ENCODE peak calls at places on chromosomes 13 and 19, in ten cellular contexts. One of them, this sample, is unnamed.

GRCh38 chr19:912181-913079 is 589 bp downstream of the R3HDM4 start:
- DNase-seq in ACHN: no peak
- DNase-seq in naive thymus-derived CD8-positive, alpha-beta T cell: peak
- DNase-seq in T-helper 1 cell: no peak
- DNase-seq in osteoblast: peak
- DNase-seq in stimulated activated CD8-positive, alpha-beta memory T cell treated with anti-CD3 and anti-CD28 coated beads, Interleukin-15, amount 100 ng/mL, for 48 hours: no peak
- DNase-seq in Right ventricle myocardium superior: no peak
- DNase-seq in GM03348: peak
- DNase-seq in COR-L47: no peak
- DNase-seq in progenitor cell of endocrine pancreas: no peak
- DNase-seq in this sample: peak

GRCh38 chr19:571127-571974 is 1.0 kb upstream of the BSG start:
- DNase-seq in naive thymus-derived CD8-positive, alpha-beta T cell: peak
- DNase-seq in osteoblast: peak
- DNase-seq in progenitor cell of endocrine pancreas: no peak
- DNase-seq in COR-L47: peak
- DNase-seq in T-helper 1 cell: peak
- DNase-seq in Right ventricle myocardium superior: peak
- DNase-seq in stimulated activated CD8-positive, alpha-beta memory T cell treated with anti-CD3 and anti-CD28 coated beads, Interleukin-15, amount 100 ng/mL, for 48 hours: peak
- DNase-seq in ACHN: peak
- DNase-seq in GM03348: peak
- DNase-seq in this sample: no peak

GRCh38 chr19:2532252-2533071 is 56.5 kb downstream of the GADD45B start:
- DNase-seq in naive thymus-derived CD8-positive, alpha-beta T cell: no peak
- DNase-seq in osteoblast: peak
- DNase-seq in COR-L47: no peak
- DNase-seq in progenitor cell of endocrine pancreas: no peak
- DNase-seq in ACHN: no peak
- DNase-seq in stimulated activated CD8-positive, alpha-beta memory T cell treated with anti-CD3 and anti-CD28 coated beads, Interleukin-15, amount 100 ng/mL, for 48 hours: no peak
- DNase-seq in Right ventricle myocardium superior: no peak
- DNase-seq in T-helper 1 cell: no peak
- DNase-seq in GM03348: peak
- DNase-seq in this sample: no peak

GRCh38 chr13:45393941-45394570 is 24.1 kb downstream of the SLC25A30 start:
- DNase-seq in progenitor cell of endocrine pancreas: peak
- DNase-seq in Right ventricle myocardium superior: no peak
- DNase-seq in naive thymus-derived CD8-positive, alpha-beta T cell: peak
- DNase-seq in GM03348: peak
- DNase-seq in COR-L47: peak
- DNase-seq in T-helper 1 cell: peak
- DNase-seq in stimulated activated CD8-positive, alpha-beta memory T cell treated with anti-CD3 and anti-CD28 coated beads, Interleukin-15, amount 100 ng/mL, for 48 hours: no peak
- DNase-seq in osteoblast: peak
- DNase-seq in ACHN: peak
- DNase-seq in this sample: no peak

GRCh38 chr19:45468159-45468651 is 409 bp downstream of the FOSB start:
- DNase-seq in ACHN: no peak
- DNase-seq in Right ventricle myocardium superior: peak
- DNase-seq in naive thymus-derived CD8-positive, alpha-beta T cell: peak
- DNase-seq in T-helper 1 cell: peak
- DNase-seq in osteoblast: peak
- DNase-seq in GM03348: no peak
- DNase-seq in stimulated activated CD8-positive, alpha-beta memory T cell treated with anti-CD3 and anti-CD28 coated beads, Interleukin-15, amount 100 ng/mL, for 48 hours: no peak
- DNase-seq in progenitor cell of endocrine pancreas: no peak
- DNase-seq in COR-L47: no peak
- DNase-seq in this sample: peak

GRCh38 chr19:6213266-6213595 is 66.5 kb downstream of the MLLT1 start:
- DNase-seq in progenitor cell of endocrine pancreas: no peak
- DNase-seq in osteoblast: peak
- DNase-seq in GM03348: no peak
- DNase-seq in COR-L47: no peak
- DNase-seq in T-helper 1 cell: no peak
- DNase-seq in ACHN: no peak
- DNase-seq in Right ventricle myocardium superior: peak
- DNase-seq in naive thymus-derived CD8-positive, alpha-beta T cell: no peak
- DNase-seq in stimulated activated CD8-positive, alpha-beta memory T cell treated with anti-CD3 and anti-CD28 coated beads, Interleukin-15, amount 100 ng/mL, for 48 hours: no peak
- DNase-seq in this sample: no peak

GRCh38 chr13:27504126-27504525 is 53.8 kb upstream of the MTIF3 start:
- DNase-seq in naive thymus-derived CD8-positive, alpha-beta T cell: no peak
- DNase-seq in COR-L47: no peak
- DNase-seq in T-helper 1 cell: no peak
- DNase-seq in progenitor cell of endocrine pancreas: no peak
- DNase-seq in stimulated activated CD8-positive, alpha-beta memory T cell treated with anti-CD3 and anti-CD28 coated beads, Interleukin-15, amount 100 ng/mL, for 48 hours: no peak
- DNase-seq in ACHN: no peak
- DNase-seq in Right ventricle myocardium superior: peak
- DNase-seq in osteoblast: no peak
- DNase-seq in GM03348: no peak
- DNase-seq in this sample: no peak

GRCh38 chr19:15231256-15231655 is 992 bp downstream of the EPHX3 start:
- DNase-seq in Right ventricle myocardium superior: no peak
- DNase-seq in progenitor cell of endocrine pancreas: no peak
- DNase-seq in T-helper 1 cell: no peak
- DNase-seq in ACHN: no peak
- DNase-seq in naive thymus-derived CD8-positive, alpha-beta T cell: no peak
- DNase-seq in COR-L47: no peak
- DNase-seq in stimulated activated CD8-positive, alpha-beta memory T cell treated with anti-CD3 and anti-CD28 coated beads, Interleukin-15, amount 100 ng/mL, for 48 hours: no peak
- DNase-seq in GM03348: no peak
- DNase-seq in osteoblast: no peak
- DNase-seq in this sample: no peak

GRCh38 chr19:48171584-48172170 is 1.2 kb downstream of the ZSWIM9 start:
- DNase-seq in GM03348: no peak
- DNase-seq in progenitor cell of endocrine pancreas: no peak
- DNase-seq in T-helper 1 cell: no peak
- DNase-seq in osteoblast: no peak
- DNase-seq in ACHN: no peak
- DNase-seq in naive thymus-derived CD8-positive, alpha-beta T cell: no peak
- DNase-seq in Right ventricle myocardium superior: no peak
- DNase-seq in COR-L47: no peak
- DNase-seq in stimulated activated CD8-positive, alpha-beta memory T cell treated with anti-CD3 and anti-CD28 coated beads, Interleukin-15, amount 100 ng/mL, for 48 hours: no peak
- DNase-seq in this sample: peak

GRCh38 chr19:45076029-45076850 is at the start of gene ZNF296:
- DNase-seq in GM03348: peak
- DNase-seq in stimulated activated CD8-positive, alpha-beta memory T cell treated with anti-CD3 and anti-CD28 coated beads, Interleukin-15, amount 100 ng/mL, for 48 hours: peak
- DNase-seq in T-helper 1 cell: peak
- DNase-seq in COR-L47: peak
- DNase-seq in osteoblast: peak
- DNase-seq in naive thymus-derived CD8-positive, alpha-beta T cell: peak
- DNase-seq in ACHN: peak
- DNase-seq in Right ventricle myocardium superior: peak
- DNase-seq in progenitor cell of endocrine pancreas: peak
- DNase-seq in this sample: peak

GRCh38 chr19:13890136-13890535 is 13.2 kb downstream of the NANOS3 start:
- DNase-seq in Right ventricle myocardium superior: no peak
- DNase-seq in T-helper 1 cell: no peak
- DNase-seq in progenitor cell of endocrine pancreas: no peak
- DNase-seq in stimulated activated CD8-positive, alpha-beta memory T cell treated with anti-CD3 and anti-CD28 coated beads, Interleukin-15, amount 100 ng/mL, for 48 hours: no peak
- DNase-seq in GM03348: no peak
- DNase-seq in osteoblast: no peak
- DNase-seq in naive thymus-derived CD8-positive, alpha-beta T cell: no peak
- DNase-seq in ACHN: no peak
- DNase-seq in COR-L47: no peak
- DNase-seq in this sample: no peak

GRCh38 chr13:50672025-50672424 is 171.5 kb downstream of the DLEU7 start:
- DNase-seq in T-helper 1 cell: no peak
- DNase-seq in osteoblast: no peak
- DNase-seq in progenitor cell of endocrine pancreas: no peak
- DNase-seq in naive thymus-derived CD8-positive, alpha-beta T cell: no peak
- DNase-seq in ACHN: no peak
- DNase-seq in stimulated activated CD8-positive, alpha-beta memory T cell treated with anti-CD3 and anti-CD28 coated beads, Interleukin-15, amount 100 ng/mL, for 48 hours: no peak
- DNase-seq in COR-L47: no peak
- DNase-seq in GM03348: no peak
- DNase-seq in Right ventricle myocardium superior: no peak
- DNase-seq in this sample: no peak

GRCh38 chr13:24203726-24204295 is 43.3 kb downstream of the SPATA13 start:
- DNase-seq in COR-L47: no peak
- DNase-seq in ACHN: no peak
- DNase-seq in progenitor cell of endocrine pancreas: no peak
- DNase-seq in stimulated activated CD8-positive, alpha-beta memory T cell treated with anti-CD3 and anti-CD28 coated beads, Interleukin-15, amount 100 ng/mL, for 48 hours: no peak
- DNase-seq in naive thymus-derived CD8-positive, alpha-beta T cell: no peak
- DNase-seq in GM03348: no peak
- DNase-seq in osteoblast: no peak
- DNase-seq in T-helper 1 cell: peak
- DNase-seq in Right ventricle myocardium superior: no peak
- DNase-seq in this sample: no peak

GRCh38 chr19:34226036-34226435 is 28.3 kb upstream of the GARRE1 start:
- DNase-seq in osteoblast: no peak
- DNase-seq in Right ventricle myocardium superior: no peak
- DNase-seq in GM03348: no peak
- DNase-seq in ACHN: no peak
- DNase-seq in stimulated activated CD8-positive, alpha-beta memory T cell treated with anti-CD3 and anti-CD28 coated beads, Interleukin-15, amount 100 ng/mL, for 48 hours: peak
- DNase-seq in COR-L47: no peak
- DNase-seq in T-helper 1 cell: peak
- DNase-seq in naive thymus-derived CD8-positive, alpha-beta T cell: no peak
- DNase-seq in progenitor cell of endocrine pancreas: no peak
- DNase-seq in this sample: no peak

GRCh38 chr13:21138561-21138960 is 37.8 kb downstream of the SKA3 start:
- DNase-seq in progenitor cell of endocrine pancreas: no peak
- DNase-seq in COR-L47: no peak
- DNase-seq in ACHN: no peak
- DNase-seq in Right ventricle myocardium superior: no peak
- DNase-seq in naive thymus-derived CD8-positive, alpha-beta T cell: no peak
- DNase-seq in osteoblast: no peak
- DNase-seq in T-helper 1 cell: no peak
- DNase-seq in GM03348: no peak
- DNase-seq in stimulated activated CD8-positive, alpha-beta memory T cell treated with anti-CD3 and anti-CD28 coated beads, Interleukin-15, amount 100 ng/mL, for 48 hours: no peak
- DNase-seq in this sample: no peak

GRCh38 chr13:80840313-80840976 is 499.5 kb upstream of the SPRY2 start:
- DNase-seq in T-helper 1 cell: no peak
- DNase-seq in naive thymus-derived CD8-positive, alpha-beta T cell: no peak
- DNase-seq in progenitor cell of endocrine pancreas: no peak
- DNase-seq in ACHN: no peak
- DNase-seq in Right ventricle myocardium superior: no peak
- DNase-seq in osteoblast: peak
- DNase-seq in COR-L47: peak
- DNase-seq in GM03348: no peak
- DNase-seq in stimulated activated CD8-positive, alpha-beta memory T cell treated with anti-CD3 and anti-CD28 coated beads, Interleukin-15, amount 100 ng/mL, for 48 hours: no peak
- DNase-seq in this sample: no peak

GRCh38 chr13:24222756-24223155 is 62.2 kb downstream of the SPATA13 start:
- DNase-seq in progenitor cell of endocrine pancreas: no peak
- DNase-seq in COR-L47: no peak
- DNase-seq in T-helper 1 cell: no peak
- DNase-seq in Right ventricle myocardium superior: no peak
- DNase-seq in osteoblast: no peak
- DNase-seq in ACHN: no peak
- DNase-seq in naive thymus-derived CD8-positive, alpha-beta T cell: no peak
- DNase-seq in stimulated activated CD8-positive, alpha-beta memory T cell treated with anti-CD3 and anti-CD28 coated beads, Interleukin-15, amount 100 ng/mL, for 48 hours: no peak
- DNase-seq in GM03348: no peak
- DNase-seq in this sample: no peak

GRCh38 chr13:92510416-92510815 is 716.2 kb upstream of the GPC6 start:
- DNase-seq in stimulated activated CD8-positive, alpha-beta memory T cell treated with anti-CD3 and anti-CD28 coated beads, Interleukin-15, amount 100 ng/mL, for 48 hours: no peak
- DNase-seq in T-helper 1 cell: no peak
- DNase-seq in ACHN: no peak
- DNase-seq in COR-L47: no peak
- DNase-seq in naive thymus-derived CD8-positive, alpha-beta T cell: no peak
- DNase-seq in Right ventricle myocardium superior: no peak
- DNase-seq in osteoblast: no peak
- DNase-seq in progenitor cell of endocrine pancreas: no peak
- DNase-seq in GM03348: no peak
- DNase-seq in this sample: no peak

GRCh38 chr13:109862627-109863026 is 76.2 kb upstream of the IRS2 start:
- DNase-seq in COR-L47: no peak
- DNase-seq in T-helper 1 cell: no peak
- DNase-seq in GM03348: no peak
- DNase-seq in naive thymus-derived CD8-positive, alpha-beta T cell: no peak
- DNase-seq in Right ventricle myocardium superior: no peak
- DNase-seq in progenitor cell of endocrine pancreas: no peak
- DNase-seq in ACHN: no peak
- DNase-seq in stimulated activated CD8-positive, alpha-beta memory T cell treated with anti-CD3 and anti-CD28 coated beads, Interleukin-15, amount 100 ng/mL, for 48 hours: no peak
- DNase-seq in osteoblast: no peak
- DNase-seq in this sample: no peak

GRCh38 chr19:19628499-19629134 is 597 bp upstream of the LPAR2 start:
- DNase-seq in progenitor cell of endocrine pancreas: peak
- DNase-seq in stimulated activated CD8-positive, alpha-beta memory T cell treated with anti-CD3 and anti-CD28 coated beads, Interleukin-15, amount 100 ng/mL, for 48 hours: no peak
- DNase-seq in T-helper 1 cell: peak
- DNase-seq in COR-L47: no peak
- DNase-seq in osteoblast: peak
- DNase-seq in Right ventricle myocardium superior: no peak
- DNase-seq in ACHN: peak
- DNase-seq in GM03348: no peak
- DNase-seq in naive thymus-derived CD8-positive, alpha-beta T cell: peak
- DNase-seq in this sample: peak

GRCh38 chr19:48398329-48399235 is 5.1 kb downstream of the GRIN2D start:
- DNase-seq in ACHN: peak
- DNase-seq in naive thymus-derived CD8-positive, alpha-beta T cell: peak
- DNase-seq in Right ventricle myocardium superior: peak
- DNase-seq in COR-L47: peak
- DNase-seq in stimulated activated CD8-positive, alpha-beta memory T cell treated with anti-CD3 and anti-CD28 coated beads, Interleukin-15, amount 100 ng/mL, for 48 hours: peak
- DNase-seq in progenitor cell of endocrine pancreas: peak
- DNase-seq in osteoblast: peak
- DNase-seq in T-helper 1 cell: peak
- DNase-seq in GM03348: peak
- DNase-seq in this sample: peak

GRCh38 chr19:18385675-18386542 is at the start of gene GDF15:
- DNase-seq in T-helper 1 cell: no peak
- DNase-seq in osteoblast: peak
- DNase-seq in naive thymus-derived CD8-positive, alpha-beta T cell: no peak
- DNase-seq in COR-L47: no peak
- DNase-seq in ACHN: peak
- DNase-seq in stimulated activated CD8-positive, alpha-beta memory T cell treated with anti-CD3 and anti-CD28 coated beads, Interleukin-15, amount 100 ng/mL, for 48 hours: peak
- DNase-seq in Right ventricle myocardium superior: peak
- DNase-seq in progenitor cell of endocrine pancreas: peak
- DNase-seq in GM03348: peak
- DNase-seq in this sample: peak

GRCh38 chr19:8663920-8664670 is 33.7 kb downstream of the NFILZ start:
- DNase-seq in Right ventricle myocardium superior: no peak
- DNase-seq in GM03348: no peak
- DNase-seq in stimulated activated CD8-positive, alpha-beta memory T cell treated with anti-CD3 and anti-CD28 coated beads, Interleukin-15, amount 100 ng/mL, for 48 hours: peak
- DNase-seq in ACHN: no peak
- DNase-seq in COR-L47: no peak
- DNase-seq in naive thymus-derived CD8-positive, alpha-beta T cell: peak
- DNase-seq in osteoblast: no peak
- DNase-seq in progenitor cell of endocrine pancreas: no peak
- DNase-seq in T-helper 1 cell: peak
- DNase-seq in this sample: no peak

GRCh38 chr13:68234278-68234677 is 1004.1 kb upstream of the PCDH9 start:
- DNase-seq in COR-L47: no peak
- DNase-seq in osteoblast: no peak
- DNase-seq in naive thymus-derived CD8-positive, alpha-beta T cell: no peak
- DNase-seq in Right ventricle myocardium superior: no peak
- DNase-seq in ACHN: peak
- DNase-seq in T-helper 1 cell: no peak
- DNase-seq in progenitor cell of endocrine pancreas: no peak
- DNase-seq in GM03348: no peak
- DNase-seq in stimulated activated CD8-positive, alpha-beta memory T cell treated with anti-CD3 and anti-CD28 coated beads, Interleukin-15, amount 100 ng/mL, for 48 hours: no peak
- DNase-seq in this sample: no peak

GRCh38 chr13:90928109-90928508 is 419.4 kb upstream of the MIR17HG start:
- DNase-seq in progenitor cell of endocrine pancreas: no peak
- DNase-seq in naive thymus-derived CD8-positive, alpha-beta T cell: no peak
- DNase-seq in stimulated activated CD8-positive, alpha-beta memory T cell treated with anti-CD3 and anti-CD28 coated beads, Interleukin-15, amount 100 ng/mL, for 48 hours: no peak
- DNase-seq in osteoblast: no peak
- DNase-seq in ACHN: no peak
- DNase-seq in GM03348: no peak
- DNase-seq in T-helper 1 cell: no peak
- DNase-seq in COR-L47: no peak
- DNase-seq in Right ventricle myocardium superior: no peak
- DNase-seq in this sample: no peak

GRCh38 chr13:19596960-19597361 is 35.6 kb upstream of the TPTE2 start:
- DNase-seq in T-helper 1 cell: no peak
- DNase-seq in progenitor cell of endocrine pancreas: no peak
- DNase-seq in Right ventricle myocardium superior: no peak
- DNase-seq in naive thymus-derived CD8-positive, alpha-beta T cell: no peak
- DNase-seq in osteoblast: no peak
- DNase-seq in stimulated activated CD8-positive, alpha-beta memory T cell treated with anti-CD3 and anti-CD28 coated beads, Interleukin-15, amount 100 ng/mL, for 48 hours: no peak
- DNase-seq in COR-L47: no peak
- DNase-seq in ACHN: peak
- DNase-seq in GM03348: no peak
- DNase-seq in this sample: no peak

GRCh38 chr13:26621731-26622401 is 64.4 kb downstream of the WASF3 start:
- DNase-seq in progenitor cell of endocrine pancreas: no peak
- DNase-seq in osteoblast: no peak
- DNase-seq in ACHN: no peak
- DNase-seq in COR-L47: no peak
- DNase-seq in GM03348: no peak
- DNase-seq in naive thymus-derived CD8-positive, alpha-beta T cell: no peak
- DNase-seq in stimulated activated CD8-positive, alpha-beta memory T cell treated with anti-CD3 and anti-CD28 coated beads, Interleukin-15, amount 100 ng/mL, for 48 hours: no peak
- DNase-seq in Right ventricle myocardium superior: no peak
- DNase-seq in T-helper 1 cell: no peak
- DNase-seq in this sample: no peak

GRCh38 chr13:32229443-32229842 is 85.7 kb downstream of the ZAR1L start:
- DNase-seq in stimulated activated CD8-positive, alpha-beta memory T cell treated with anti-CD3 and anti-CD28 coated beads, Interleukin-15, amount 100 ng/mL, for 48 hours: no peak
- DNase-seq in COR-L47: peak
- DNase-seq in GM03348: no peak
- DNase-seq in osteoblast: no peak
- DNase-seq in progenitor cell of endocrine pancreas: no peak
- DNase-seq in naive thymus-derived CD8-positive, alpha-beta T cell: no peak
- DNase-seq in ACHN: no peak
- DNase-seq in T-helper 1 cell: no peak
- DNase-seq in Right ventricle myocardium superior: no peak
- DNase-seq in this sample: no peak

This sample was measured in right cardiac atrium.